ENCODE peak calls at places on chromosome 1, in eight cellular contexts. Q is cardiac fibroblast; T is NB4; H is breast epithelium; U is fibroblast of mammary gland; D is CD8-positive, alpha-beta T cell; R is astrocyte of the spinal cord; I is fibroblast of lung. S is an unnamed sample.

GRCh38 chr1:184483101-184483813 is 96.4 kb downstream of the C1orf21 start:
- DNase-seq in Q (peak), T (no peak), H (no peak), U (peak), D (no peak), R (peak), I (peak), S (peak)

GRCh38 chr1:21270086-21270689 is 20.1 kb downstream of the ECE1 start:
- DNase-seq in Q (peak), T (peak), H (no peak), U (peak), D (peak), R (no peak), I (peak), S (peak)

GRCh38 chr1:212915245-212916091 is 34.9 kb upstream of the VASH2 start:
- DNase-seq in Q (peak), T (peak), H (no peak), U (peak), D (no peak), R (peak), I (peak), S (no peak)

GRCh38 chr1:36207339-36207738 is 16.9 kb upstream of the THRAP3 start:
- DNase-seq in Q (peak), T (no peak), H (peak), U (peak), D (no peak), R (peak), I (peak), S (peak)

GRCh38 chr1:73065585-73065984 is 783.2 kb upstream of the NEGR1 start:
- DNase-seq in Q (no peak), T (no peak), H (no peak), U (no peak), D (no peak), R (no peak), I (peak), S (peak)

GRCh38 chr1:41238311-41239094 is 3.6 kb downstream of the SCMH1 start:
- DNase-seq in Q (peak), T (no peak), H (no peak), U (peak), D (no peak), R (peak), I (peak), S (peak)

GRCh38 chr1:154809436-154810413 is 60.4 kb downstream of the KCNN3 start:
- DNase-seq in Q (peak), T (peak), H (no peak), U (peak), D (no peak), R (peak), I (no peak), S (peak)

GRCh38 chr1:158037876-158038359 is 44.5 kb downstream of the KIRREL1 start:
- DNase-seq in Q (peak), T (no peak), H (no peak), U (peak), D (no peak), R (peak), I (peak), S (peak)

GRCh38 chr1:43293896-43294760 is 6.7 kb upstream of the TIE1 start:
- DNase-seq in Q (peak), T (no peak), H (no peak), U (peak), D (no peak), R (peak), I (peak), S (peak)

GRCh38 chr1:45998218-45998617 is 134.2 kb downstream of the PIK3R3 start:
- DNase-seq in Q (no peak), T (no peak), H (no peak), U (no peak), D (no peak), R (no peak), I (no peak), S (no peak)

GRCh38 chr1:100539836-100540536 is 2.0 kb downstream of the GPR88 start:
- DNase-seq in Q (peak), T (peak), H (no peak), U (peak), D (peak), R (peak), I (peak), S (peak)

GRCh38 chr1:248366609-248367008 is 5.1 kb downstream of the OR2T4 start:
- DNase-seq in Q (no peak), T (no peak), H (no peak), U (no peak), D (no peak), R (no peak), I (no peak), S (no peak)

GRCh38 chr1:100930494-100930893 is 34.6 kb downstream of the SLC30A7 start:
- DNase-seq in Q (no peak), T (no peak), H (no peak), U (no peak), D (no peak), R (no peak), I (no peak), S (no peak)

GRCh38 chr1:166089804-166090203 is 77.0 kb downstream of the FAM78B start:
- DNase-seq in Q (peak), T (peak), H (no peak), U (no peak), D (no peak), R (no peak), I (no peak), S (no peak)

GRCh38 chr1:82091274-82091673 is 290.5 kb downstream of the ADGRL2 start:
- DNase-seq in Q (no peak), T (no peak), H (no peak), U (no peak), D (no peak), R (no peak), I (no peak), S (no peak)

GRCh38 chr1:59704721-59705120 is 110.0 kb upstream of the HOOK1 start:
- DNase-seq in Q (no peak), T (no peak), H (no peak), U (no peak), D (no peak), R (no peak), I (no peak), S (no peak)

GRCh38 chr1:24769656-24770651 is 24.7 kb downstream of the CLIC4 start:
- DNase-seq in Q (peak), T (peak), H (no peak), U (peak), D (no peak), R (peak), I (peak), S (peak)

GRCh38 chr1:11804666-11805453 is 904 bp downstream of the MTHFR start:
- DNase-seq in Q (peak), T (peak), H (peak), U (peak), D (peak), R (peak), I (peak), S (peak)

GRCh38 chr1:230120289-230120948 is 53.4 kb downstream of the GALNT2 start:
- DNase-seq in Q (no peak), T (no peak), H (no peak), U (no peak), D (no peak), R (no peak), I (no peak), S (no peak)

GRCh38 chr1:204645666-204646065 is 39.9 kb downstream of the LRRN2 start:
- DNase-seq in Q (no peak), T (no peak), H (no peak), U (no peak), D (no peak), R (no peak), I (no peak), S (no peak)

GRCh38 chr1:48916121-48917069 is 139.7 kb upstream of the BEND5 start:
- DNase-seq in Q (peak), T (peak), H (no peak), U (peak), D (no peak), R (peak), I (peak), S (peak)

GRCh38 chr1:117602862-117603261 is 3.0 kb upstream of the TENT5C start:
- DNase-seq in Q (no peak), T (no peak), H (no peak), U (no peak), D (no peak), R (no peak), I (no peak), S (no peak)

GRCh38 chr1:202189919-202190715 is 3.5 kb upstream of the LGR6 start:
- DNase-seq in Q (peak), T (no peak), H (no peak), U (no peak), D (no peak), R (no peak), I (no peak), S (no peak)

GRCh38 chr1:100246738-100247137 is 2.9 kb downstream of the DBT start:
- DNase-seq in Q (no peak), T (no peak), H (no peak), U (no peak), D (no peak), R (no peak), I (no peak), S (no peak)

GRCh38 chr1:4693891-4694290 is 39.5 kb downstream of the AJAP1 start:
- DNase-seq in Q (no peak), T (no peak), H (no peak), U (no peak), D (no peak), R (no peak), I (no peak), S (no peak)

GRCh38 chr1:179141592-179142244 is 59.8 kb downstream of the TOR3A start:
- DNase-seq in Q (peak), T (no peak), H (no peak), U (peak), D (no peak), R (peak), I (peak), S (peak)

GRCh38 chr1:198416276-198416675 is 124.2 kb downstream of the ATP6V1G3 start:
- DNase-seq in Q (peak), T (no peak), H (no peak), U (no peak), D (no peak), R (peak), I (peak), S (no peak)

GRCh38 chr1:158169105-158169504 is 11.6 kb upstream of the CD1D start:
- DNase-seq in Q (no peak), T (no peak), H (no peak), U (no peak), D (no peak), R (no peak), I (no peak), S (peak)

GRCh38 chr1:16286122-16286521 is 49.1 kb upstream of the CPLANE2 start:
- DNase-seq in Q (peak), T (no peak), H (no peak), U (no peak), D (no peak), R (no peak), I (no peak), S (peak)

GRCh38 chr1:247378334-247379073 is 37.5 kb upstream of the NLRP3 start:
- DNase-seq in Q (no peak), T (no peak), H (no peak), U (no peak), D (no peak), R (no peak), I (no peak), S (no peak)

GRCh38 chr1:87129038-87129437 is 199.6 kb upstream of the LMO4 start:
- DNase-seq in Q (no peak), T (no peak), H (no peak), U (no peak), D (no peak), R (no peak), I (no peak), S (peak)

GRCh38 chr1:65958561-65959350 is 166.1 kb downstream of the PDE4B start:
- DNase-seq in Q (peak), T (peak), H (no peak), U (peak), D (no peak), R (peak), I (peak), S (peak)

GRCh38 chr1:179083031-179083345 is 1.1 kb downstream of the TOR3A start:
- DNase-seq in Q (peak), T (peak), H (no peak), U (no peak), D (no peak), R (no peak), I (peak), S (peak)

GRCh38 chr1:165738794-165739193 is 29.9 kb downstream of the TMCO1 start:
- DNase-seq in Q (no peak), T (no peak), H (no peak), U (no peak), D (no peak), R (no peak), I (no peak), S (no peak)

GRCh38 chr1:9767964-9768668 is 55.6 kb downstream of the CLSTN1 start:
- DNase-seq in Q (no peak), T (peak), H (no peak), U (no peak), D (no peak), R (no peak), I (no peak), S (no peak)

GRCh38 chr1:43979528-43980254 is 681 bp downstream of the B4GALT2 start:
- DNase-seq in Q (peak), T (peak), H (no peak), U (peak), D (no peak), R (peak), I (peak), S (peak)

GRCh38 chr1:59434336-59434735 is 137.4 kb downstream of the FGGY start:
- DNase-seq in Q (peak), T (peak), H (no peak), U (no peak), D (no peak), R (no peak), I (no peak), S (peak)

GRCh38 chr1:20530261-20530660 is 22.1 kb upstream of the FAM43B start:
- DNase-seq in Q (no peak), T (no peak), H (no peak), U (no peak), D (no peak), R (no peak), I (no peak), S (no peak)

GRCh38 chr1:167933779-167934178 is 2.7 kb upstream of the DCAF6 start:
- DNase-seq in Q (no peak), T (no peak), H (no peak), U (no peak), D (no peak), R (no peak), I (no peak), S (no peak)
- TF ChIP-seq CTCF in Q (no peak), T (no peak), H (no peak), U (no peak), D (no peak), R (no peak), I (no peak), S (no peak)

GRCh38 chr1:152191711-152192110 is 32.3 kb downstream of the HRNR start:
- DNase-seq in Q (no peak), T (no peak), H (no peak), U (no peak), D (no peak), R (no peak), I (no peak), S (no peak)

GRCh38 chr1:152190589-152190988 is 31.6 kb upstream of the RPTN start:
- DNase-seq in Q (peak), T (no peak), H (no peak), U (peak), D (no peak), R (peak), I (peak), S (peak)

GRCh38 chr1:152188673-152189591 is 29.9 kb upstream of the RPTN start:
- DNase-seq in Q (peak), T (peak), H (peak), U (peak), D (peak), R (peak), I (peak), S (peak)

GRCh38 chr1:152191260-152191659 is 32.2 kb upstream of the RPTN start:
- DNase-seq in Q (no peak), T (no peak), H (no peak), U (no peak), D (no peak), R (no peak), I (no peak), S (peak)

DNA sequence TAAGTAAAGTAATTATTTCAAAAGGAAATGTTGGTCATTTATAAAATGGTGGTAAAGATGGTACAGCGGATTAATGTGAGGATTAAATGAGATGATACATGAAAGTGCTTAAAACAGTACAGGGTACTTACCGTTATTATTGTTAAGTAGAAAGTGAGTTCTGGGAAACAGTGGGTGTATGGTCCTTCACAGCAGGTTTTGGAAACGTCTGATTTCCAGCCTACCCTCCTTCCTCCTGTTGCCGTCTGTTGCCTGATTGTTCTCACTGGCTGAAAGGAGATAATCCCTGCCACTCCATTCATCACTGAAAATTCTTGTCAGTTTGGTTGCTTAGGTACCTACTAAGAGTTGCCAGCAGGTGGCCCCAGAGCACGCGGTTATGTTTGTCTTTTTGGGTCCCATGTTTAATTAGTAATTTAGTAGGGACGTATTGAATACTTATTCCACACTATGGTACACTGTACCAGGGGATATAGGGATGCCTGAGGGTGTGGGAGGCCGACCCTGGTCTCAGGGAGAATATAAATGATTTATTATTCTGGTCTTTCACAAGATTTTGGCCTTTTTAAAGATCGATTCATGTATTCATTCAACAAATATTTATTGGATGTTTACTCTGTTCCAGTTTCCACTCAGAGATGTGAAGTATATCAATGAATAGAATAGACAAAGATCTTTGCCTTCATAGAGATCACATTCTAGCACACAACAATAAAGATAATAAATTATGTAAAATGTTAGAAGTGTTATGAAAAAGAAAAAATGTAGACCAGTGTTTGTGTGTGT is 30.8 kb upstream of the RPTN start:
- DNase-seq in Q (peak), T (peak), H (no peak), U (peak), D (peak), R (peak), I (peak), S (peak)
- H3K4me3 ChIP-seq in Q (peak), T (no peak), H (peak), U (peak), D (peak), R (peak), I (peak), S (peak)

GRCh38 chr1:32411261-32411660 is 17.0 kb upstream of the BSDC1 start:
- DNase-seq in Q (no peak), T (no peak), H (no peak), U (no peak), D (no peak), R (no peak), I (no peak), S (no peak)

GRCh38 chr1:32414186-32414886 is 20.1 kb upstream of the BSDC1 start:
- DNase-seq in Q (no peak), T (no peak), H (no peak), U (no peak), D (no peak), R (no peak), I (no peak), S (no peak)

DNA sequence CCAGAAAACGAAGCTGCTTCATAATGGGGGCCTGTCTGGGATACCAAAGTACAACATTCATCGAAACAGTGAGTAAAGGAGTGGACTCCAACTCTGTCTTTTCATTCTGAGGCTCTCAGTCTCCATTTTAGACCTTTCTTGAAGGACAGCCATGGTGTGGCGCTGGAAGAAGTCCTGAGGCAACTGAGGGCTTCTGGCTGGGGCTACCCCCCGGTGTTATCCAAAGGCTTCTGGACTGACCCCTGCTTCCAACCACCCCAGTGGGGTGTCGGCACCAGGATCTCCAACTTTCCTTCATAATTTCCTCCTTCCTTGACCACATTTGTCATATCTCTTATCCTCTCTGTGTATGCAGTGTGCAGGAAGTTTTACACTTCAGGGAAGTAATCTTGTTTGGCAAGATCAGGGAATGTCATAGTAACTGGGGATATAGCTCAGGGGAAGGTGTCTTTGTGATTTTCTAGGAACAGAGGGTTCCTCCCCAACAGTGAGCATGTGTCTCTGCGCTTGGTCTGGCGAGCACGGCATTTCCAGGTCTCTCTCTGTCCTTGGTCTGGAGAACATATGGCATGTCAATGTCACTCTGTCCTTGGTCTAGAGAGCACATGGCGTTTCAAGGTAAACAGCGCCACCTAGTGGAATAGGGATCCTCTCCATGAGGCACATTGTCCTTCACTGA is 19.4 kb upstream of the BSDC1 start:
- DNase-seq in Q (peak), T (peak), H (no peak), U (peak), D (peak), R (peak), I (peak), S (peak)
- TF ChIP-seq CTCF in Q (peak), T (peak), H (peak), U (peak), D (peak), R (peak), I (peak), S (peak)

GRCh38 chr1:177311111-177311510 is 140.4 kb downstream of the BRINP2 start:
- DNase-seq in Q (no peak), T (no peak), H (no peak), U (no peak), D (no peak), R (no peak), I (no peak), S (no peak)

GRCh38 chr1:177309884-177310283 is 139.1 kb downstream of the BRINP2 start:
- DNase-seq in Q (no peak), T (no peak), H (no peak), U (peak), D (no peak), R (no peak), I (no peak), S (no peak)

GRCh38 chr1:177310326-177310725 is 139.6 kb downstream of the BRINP2 start:
- DNase-seq in Q (peak), T (no peak), H (no peak), U (peak), D (no peak), R (no peak), I (no peak), S (peak)

DNA sequence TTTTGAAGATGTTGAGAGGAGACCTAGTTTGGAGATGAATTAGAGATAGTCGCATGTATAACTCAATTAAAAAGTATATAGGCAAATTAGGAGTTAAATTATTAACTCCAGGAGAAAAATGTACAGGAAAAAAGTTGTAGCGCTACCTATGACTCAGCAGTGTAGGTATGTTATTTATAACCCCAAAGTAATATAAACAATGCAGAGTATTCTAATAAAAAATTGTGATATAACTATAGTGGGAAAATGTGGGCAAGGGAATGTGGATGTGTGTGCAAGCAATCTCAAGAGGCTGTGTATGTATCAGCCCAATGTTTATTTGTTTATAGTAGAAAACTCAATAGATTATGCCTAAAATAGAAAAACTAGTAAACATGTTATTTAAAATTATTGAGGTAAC is 144.5 kb downstream of the BRINP2 start:
- DNase-seq in Q (peak), T (no peak), H (no peak), U (peak), D (no peak), R (no peak), I (no peak), S (peak)
- H3K4me3 ChIP-seq in Q (no peak), T (no peak), H (no peak), U (no peak), D (no peak), R (no peak), I (no peak), S (no peak)

S was measured in epithelial cell of esophagus.